ENCODE peak calls at places on chromosomes 13 and 19, in nine cellular contexts. One of them, this sample, is unnamed.

GRCh38 chr19:18995804-18996241 is 37.5 kb downstream of the SUGP2 start:
- DNase-seq in pancreas: no peak
- DNase-seq in activated effector memory CD4-positive, alpha-beta T cell treated with Interleukin-2 at 50 U/mL for 16 hours: no peak
- DNase-seq in mucosa of gallbladder: peak
- DNase-seq in HT-29: peak
- DNase-seq in RKO: peak
- DNase-seq in brain microvascular endothelial cell: peak
- DNase-seq in stimulated activated CD8-positive, alpha-beta memory T cell treated with anti-CD3 and anti-CD28 coated beads, Interleukin-7, amount 100 ng/mL, for 24 hours: no peak
- DNase-seq in HT1080: peak
- DNase-seq in this sample: peak

GRCh38 chr13:42780044-42780443 is 1.3 kb upstream of the FAM216B start:
- DNase-seq in stimulated activated CD8-positive, alpha-beta memory T cell treated with anti-CD3 and anti-CD28 coated beads, Interleukin-7, amount 100 ng/mL, for 24 hours: no peak
- DNase-seq in RKO: no peak
- DNase-seq in mucosa of gallbladder: no peak
- DNase-seq in HT1080: no peak
- DNase-seq in brain microvascular endothelial cell: no peak
- DNase-seq in activated effector memory CD4-positive, alpha-beta T cell treated with Interleukin-2 at 50 U/mL for 16 hours: no peak
- DNase-seq in HT-29: no peak
- DNase-seq in pancreas: no peak
- DNase-seq in this sample: no peak

GRCh38 chr13:26500618-26501320 is 56.7 kb upstream of the WASF3 start:
- DNase-seq in HT1080: peak
- DNase-seq in stimulated activated CD8-positive, alpha-beta memory T cell treated with anti-CD3 and anti-CD28 coated beads, Interleukin-7, amount 100 ng/mL, for 24 hours: no peak
- DNase-seq in brain microvascular endothelial cell: no peak
- DNase-seq in HT-29: no peak
- DNase-seq in mucosa of gallbladder: no peak
- DNase-seq in pancreas: no peak
- DNase-seq in RKO: no peak
- DNase-seq in activated effector memory CD4-positive, alpha-beta T cell treated with Interleukin-2 at 50 U/mL for 16 hours: no peak
- DNase-seq in this sample: no peak

GRCh38 chr19:31356587-31357314 is 7.5 kb upstream of the TSHZ3 start:
- DNase-seq in stimulated activated CD8-positive, alpha-beta memory T cell treated with anti-CD3 and anti-CD28 coated beads, Interleukin-7, amount 100 ng/mL, for 24 hours: peak
- DNase-seq in brain microvascular endothelial cell: no peak
- DNase-seq in HT1080: no peak
- DNase-seq in activated effector memory CD4-positive, alpha-beta T cell treated with Interleukin-2 at 50 U/mL for 16 hours: no peak
- DNase-seq in RKO: no peak
- DNase-seq in pancreas: peak
- DNase-seq in mucosa of gallbladder: no peak
- DNase-seq in HT-29: no peak
- DNase-seq in this sample: peak

GRCh38 chr13:65091031-65091430 is 2139.1 kb downstream of the PCDH9 start:
- DNase-seq in RKO: no peak
- DNase-seq in HT-29: no peak
- DNase-seq in pancreas: no peak
- DNase-seq in activated effector memory CD4-positive, alpha-beta T cell treated with Interleukin-2 at 50 U/mL for 16 hours: no peak
- DNase-seq in brain microvascular endothelial cell: no peak
- DNase-seq in HT1080: no peak
- DNase-seq in mucosa of gallbladder: no peak
- DNase-seq in stimulated activated CD8-positive, alpha-beta memory T cell treated with anti-CD3 and anti-CD28 coated beads, Interleukin-7, amount 100 ng/mL, for 24 hours: no peak
- DNase-seq in this sample: no peak

GRCh38 chr19:48394331-48395169 is 1.1 kb downstream of the GRIN2D start:
- DNase-seq in stimulated activated CD8-positive, alpha-beta memory T cell treated with anti-CD3 and anti-CD28 coated beads, Interleukin-7, amount 100 ng/mL, for 24 hours: no peak
- DNase-seq in HT1080: no peak
- DNase-seq in activated effector memory CD4-positive, alpha-beta T cell treated with Interleukin-2 at 50 U/mL for 16 hours: no peak
- DNase-seq in HT-29: no peak
- DNase-seq in RKO: peak
- DNase-seq in mucosa of gallbladder: no peak
- DNase-seq in pancreas: no peak
- DNase-seq in brain microvascular endothelial cell: no peak
- DNase-seq in this sample: no peak

GRCh38 chr19:46992699-46993535 is 26.7 kb upstream of the NPAS1 start:
- DNase-seq in HT1080: no peak
- DNase-seq in HT-29: no peak
- DNase-seq in stimulated activated CD8-positive, alpha-beta memory T cell treated with anti-CD3 and anti-CD28 coated beads, Interleukin-7, amount 100 ng/mL, for 24 hours: no peak
- DNase-seq in activated effector memory CD4-positive, alpha-beta T cell treated with Interleukin-2 at 50 U/mL for 16 hours: no peak
- DNase-seq in brain microvascular endothelial cell: no peak
- DNase-seq in RKO: no peak
- DNase-seq in pancreas: peak
- DNase-seq in mucosa of gallbladder: no peak
- DNase-seq in this sample: peak

GRCh38 chr19:43316591-43317319 is 36.7 kb upstream of the CD177 start:
- DNase-seq in RKO: peak
- DNase-seq in pancreas: no peak
- DNase-seq in brain microvascular endothelial cell: no peak
- DNase-seq in activated effector memory CD4-positive, alpha-beta T cell treated with Interleukin-2 at 50 U/mL for 16 hours: no peak
- DNase-seq in HT-29: peak
- DNase-seq in HT1080: peak
- DNase-seq in mucosa of gallbladder: no peak
- DNase-seq in stimulated activated CD8-positive, alpha-beta memory T cell treated with anti-CD3 and anti-CD28 coated beads, Interleukin-7, amount 100 ng/mL, for 24 hours: no peak
- DNase-seq in this sample: peak

GRCh38 chr13:101144808-101145419 is 271.4 kb downstream of the NALCN start:
- DNase-seq in brain microvascular endothelial cell: peak
- DNase-seq in HT-29: peak
- DNase-seq in RKO: peak
- DNase-seq in stimulated activated CD8-positive, alpha-beta memory T cell treated with anti-CD3 and anti-CD28 coated beads, Interleukin-7, amount 100 ng/mL, for 24 hours: no peak
- DNase-seq in HT1080: peak
- DNase-seq in mucosa of gallbladder: no peak
- DNase-seq in activated effector memory CD4-positive, alpha-beta T cell treated with Interleukin-2 at 50 U/mL for 16 hours: no peak
- DNase-seq in pancreas: no peak
- DNase-seq in this sample: no peak

GRCh38 chr19:10262771-10263170 is 8.1 kb upstream of the ICAM1 start:
- DNase-seq in brain microvascular endothelial cell: no peak
- DNase-seq in mucosa of gallbladder: no peak
- DNase-seq in activated effector memory CD4-positive, alpha-beta T cell treated with Interleukin-2 at 50 U/mL for 16 hours: no peak
- DNase-seq in stimulated activated CD8-positive, alpha-beta memory T cell treated with anti-CD3 and anti-CD28 coated beads, Interleukin-7, amount 100 ng/mL, for 24 hours: no peak
- DNase-seq in HT-29: no peak
- DNase-seq in HT1080: no peak
- DNase-seq in pancreas: no peak
- DNase-seq in RKO: no peak
- DNase-seq in this sample: no peak

GRCh38 chr19:19146000-19146608 is 7.8 kb upstream of the TMEM161A start:
- DNase-seq in brain microvascular endothelial cell: peak
- DNase-seq in pancreas: peak
- DNase-seq in HT1080: peak
- DNase-seq in stimulated activated CD8-positive, alpha-beta memory T cell treated with anti-CD3 and anti-CD28 coated beads, Interleukin-7, amount 100 ng/mL, for 24 hours: peak
- DNase-seq in RKO: peak
- DNase-seq in activated effector memory CD4-positive, alpha-beta T cell treated with Interleukin-2 at 50 U/mL for 16 hours: peak
- DNase-seq in mucosa of gallbladder: peak
- DNase-seq in HT-29: peak
- DNase-seq in this sample: peak

GRCh38 chr13:43095771-43096719 is 72.7 kb downstream of the DNAJC15 start:
- DNase-seq in HT1080: no peak
- DNase-seq in RKO: no peak
- DNase-seq in stimulated activated CD8-positive, alpha-beta memory T cell treated with anti-CD3 and anti-CD28 coated beads, Interleukin-7, amount 100 ng/mL, for 24 hours: no peak
- DNase-seq in HT-29: no peak
- DNase-seq in pancreas: no peak
- DNase-seq in activated effector memory CD4-positive, alpha-beta T cell treated with Interleukin-2 at 50 U/mL for 16 hours: no peak
- DNase-seq in mucosa of gallbladder: no peak
- DNase-seq in brain microvascular endothelial cell: no peak
- DNase-seq in this sample: no peak

GRCh38 chr19:19215792-19216191 is 4.0 kb downstream of the NCAN start:
- DNase-seq in RKO: no peak
- DNase-seq in mucosa of gallbladder: no peak
- DNase-seq in pancreas: no peak
- DNase-seq in HT-29: no peak
- DNase-seq in brain microvascular endothelial cell: no peak
- DNase-seq in stimulated activated CD8-positive, alpha-beta memory T cell treated with anti-CD3 and anti-CD28 coated beads, Interleukin-7, amount 100 ng/mL, for 24 hours: no peak
- DNase-seq in activated effector memory CD4-positive, alpha-beta T cell treated with Interleukin-2 at 50 U/mL for 16 hours: no peak
- DNase-seq in HT1080: no peak
- DNase-seq in this sample: no peak

GRCh38 chr19:13187419-13187818 is 37.2 kb downstream of the IER2 start:
- DNase-seq in brain microvascular endothelial cell: no peak
- DNase-seq in activated effector memory CD4-positive, alpha-beta T cell treated with Interleukin-2 at 50 U/mL for 16 hours: no peak
- DNase-seq in RKO: no peak
- DNase-seq in mucosa of gallbladder: no peak
- DNase-seq in stimulated activated CD8-positive, alpha-beta memory T cell treated with anti-CD3 and anti-CD28 coated beads, Interleukin-7, amount 100 ng/mL, for 24 hours: no peak
- DNase-seq in HT-29: no peak
- DNase-seq in pancreas: no peak
- DNase-seq in HT1080: no peak
- DNase-seq in this sample: no peak

GRCh38 chr19:50831026-50831396 is 2.4 kb downstream of the KLK15 start:
- DNase-seq in HT1080: no peak
- DNase-seq in pancreas: no peak
- DNase-seq in stimulated activated CD8-positive, alpha-beta memory T cell treated with anti-CD3 and anti-CD28 coated beads, Interleukin-7, amount 100 ng/mL, for 24 hours: no peak
- DNase-seq in mucosa of gallbladder: no peak
- DNase-seq in activated effector memory CD4-positive, alpha-beta T cell treated with Interleukin-2 at 50 U/mL for 16 hours: no peak
- DNase-seq in RKO: no peak
- DNase-seq in HT-29: no peak
- DNase-seq in brain microvascular endothelial cell: no peak
- DNase-seq in this sample: no peak

GRCh38 chr19:56252699-56253422 is 19.7 kb upstream of the EDDM13 start:
- DNase-seq in pancreas: peak
- DNase-seq in stimulated activated CD8-positive, alpha-beta memory T cell treated with anti-CD3 and anti-CD28 coated beads, Interleukin-7, amount 100 ng/mL, for 24 hours: peak
- DNase-seq in activated effector memory CD4-positive, alpha-beta T cell treated with Interleukin-2 at 50 U/mL for 16 hours: peak
- DNase-seq in brain microvascular endothelial cell: peak
- DNase-seq in RKO: peak
- DNase-seq in mucosa of gallbladder: peak
- DNase-seq in HT1080: peak
- DNase-seq in HT-29: peak
- DNase-seq in this sample: peak

GRCh38 chr13:52428295-52428694 is 22.1 kb downstream of the VPS36 start:
- DNase-seq in activated effector memory CD4-positive, alpha-beta T cell treated with Interleukin-2 at 50 U/mL for 16 hours: no peak
- DNase-seq in pancreas: no peak
- DNase-seq in mucosa of gallbladder: no peak
- DNase-seq in stimulated activated CD8-positive, alpha-beta memory T cell treated with anti-CD3 and anti-CD28 coated beads, Interleukin-7, amount 100 ng/mL, for 24 hours: no peak
- DNase-seq in HT1080: peak
- DNase-seq in brain microvascular endothelial cell: peak
- DNase-seq in HT-29: peak
- DNase-seq in RKO: no peak
- DNase-seq in this sample: no peak

GRCh38 chr19:35222373-35223005 is 6.0 kb downstream of the FAM187B start:
- DNase-seq in HT1080: no peak
- DNase-seq in pancreas: no peak
- DNase-seq in brain microvascular endothelial cell: no peak
- DNase-seq in activated effector memory CD4-positive, alpha-beta T cell treated with Interleukin-2 at 50 U/mL for 16 hours: no peak
- DNase-seq in RKO: no peak
- DNase-seq in HT-29: no peak
- DNase-seq in mucosa of gallbladder: no peak
- DNase-seq in stimulated activated CD8-positive, alpha-beta memory T cell treated with anti-CD3 and anti-CD28 coated beads, Interleukin-7, amount 100 ng/mL, for 24 hours: no peak
- DNase-seq in this sample: no peak

GRCh38 chr19:54704928-54705327 is 19.3 kb upstream of the KIR3DL3 start:
- DNase-seq in RKO: no peak
- DNase-seq in HT1080: no peak
- DNase-seq in activated effector memory CD4-positive, alpha-beta T cell treated with Interleukin-2 at 50 U/mL for 16 hours: no peak
- DNase-seq in pancreas: no peak
- DNase-seq in stimulated activated CD8-positive, alpha-beta memory T cell treated with anti-CD3 and anti-CD28 coated beads, Interleukin-7, amount 100 ng/mL, for 24 hours: no peak
- DNase-seq in brain microvascular endothelial cell: no peak
- DNase-seq in mucosa of gallbladder: no peak
- DNase-seq in HT-29: no peak
- DNase-seq in this sample: no peak

GRCh38 chr19:11560404-11560988 is 1.5 kb upstream of the ELOF1 start:
- DNase-seq in stimulated activated CD8-positive, alpha-beta memory T cell treated with anti-CD3 and anti-CD28 coated beads, Interleukin-7, amount 100 ng/mL, for 24 hours: no peak
- DNase-seq in pancreas: peak
- DNase-seq in brain microvascular endothelial cell: peak
- DNase-seq in activated effector memory CD4-positive, alpha-beta T cell treated with Interleukin-2 at 50 U/mL for 16 hours: no peak
- DNase-seq in HT1080: peak
- DNase-seq in HT-29: peak
- DNase-seq in mucosa of gallbladder: peak
- DNase-seq in RKO: peak
- DNase-seq in this sample: peak

GRCh38 chr19:6674868-6675305 is 4.9 kb upstream of the TNFSF14 start:
- DNase-seq in pancreas: peak
- DNase-seq in mucosa of gallbladder: peak
- DNase-seq in HT-29: peak
- DNase-seq in HT1080: peak
- DNase-seq in activated effector memory CD4-positive, alpha-beta T cell treated with Interleukin-2 at 50 U/mL for 16 hours: peak
- DNase-seq in RKO: peak
- DNase-seq in stimulated activated CD8-positive, alpha-beta memory T cell treated with anti-CD3 and anti-CD28 coated beads, Interleukin-7, amount 100 ng/mL, for 24 hours: peak
- DNase-seq in brain microvascular endothelial cell: peak
- DNase-seq in this sample: peak

GRCh38 chr13:92843549-92843948 is 383.1 kb upstream of the GPC6 start:
- DNase-seq in stimulated activated CD8-positive, alpha-beta memory T cell treated with anti-CD3 and anti-CD28 coated beads, Interleukin-7, amount 100 ng/mL, for 24 hours: no peak
- DNase-seq in brain microvascular endothelial cell: no peak
- DNase-seq in HT-29: no peak
- DNase-seq in pancreas: no peak
- DNase-seq in activated effector memory CD4-positive, alpha-beta T cell treated with Interleukin-2 at 50 U/mL for 16 hours: no peak
- DNase-seq in HT1080: peak
- DNase-seq in mucosa of gallbladder: no peak
- DNase-seq in RKO: peak
- DNase-seq in this sample: no peak

GRCh38 chr13:47480121-47480520 is 521.0 kb downstream of the SUCLA2 start:
- DNase-seq in activated effector memory CD4-positive, alpha-beta T cell treated with Interleukin-2 at 50 U/mL for 16 hours: no peak
- DNase-seq in RKO: peak
- DNase-seq in pancreas: no peak
- DNase-seq in HT1080: peak
- DNase-seq in brain microvascular endothelial cell: peak
- DNase-seq in mucosa of gallbladder: no peak
- DNase-seq in HT-29: no peak
- DNase-seq in stimulated activated CD8-positive, alpha-beta memory T cell treated with anti-CD3 and anti-CD28 coated beads, Interleukin-7, amount 100 ng/mL, for 24 hours: no peak
- DNase-seq in this sample: no peak

GRCh38 chr19:919157-920050 is 2.3 kb downstream of the KISS1R start:
- DNase-seq in pancreas: no peak
- DNase-seq in HT1080: no peak
- DNase-seq in HT-29: peak
- DNase-seq in brain microvascular endothelial cell: no peak
- DNase-seq in mucosa of gallbladder: no peak
- DNase-seq in RKO: no peak
- DNase-seq in stimulated activated CD8-positive, alpha-beta memory T cell treated with anti-CD3 and anti-CD28 coated beads, Interleukin-7, amount 100 ng/mL, for 24 hours: no peak
- DNase-seq in activated effector memory CD4-positive, alpha-beta T cell treated with Interleukin-2 at 50 U/mL for 16 hours: peak
- DNase-seq in this sample: peak

GRCh38 chr13:63481334-63481733 is 2065.7 kb upstream of the PCDH20 start:
- DNase-seq in activated effector memory CD4-positive, alpha-beta T cell treated with Interleukin-2 at 50 U/mL for 16 hours: no peak
- DNase-seq in RKO: no peak
- DNase-seq in HT-29: no peak
- DNase-seq in mucosa of gallbladder: no peak
- DNase-seq in pancreas: no peak
- DNase-seq in brain microvascular endothelial cell: peak
- DNase-seq in HT1080: no peak
- DNase-seq in stimulated activated CD8-positive, alpha-beta memory T cell treated with anti-CD3 and anti-CD28 coated beads, Interleukin-7, amount 100 ng/mL, for 24 hours: no peak
- DNase-seq in this sample: no peak

GRCh38 chr19:2479556-2480194 is 3.7 kb downstream of the GADD45B start:
- DNase-seq in RKO: no peak
- DNase-seq in stimulated activated CD8-positive, alpha-beta memory T cell treated with anti-CD3 and anti-CD28 coated beads, Interleukin-7, amount 100 ng/mL, for 24 hours: no peak
- DNase-seq in pancreas: no peak
- DNase-seq in mucosa of gallbladder: no peak
- DNase-seq in brain microvascular endothelial cell: peak
- DNase-seq in HT1080: no peak
- DNase-seq in HT-29: no peak
- DNase-seq in activated effector memory CD4-positive, alpha-beta T cell treated with Interleukin-2 at 50 U/mL for 16 hours: no peak
- DNase-seq in this sample: no peak

GRCh38 chr19:50341091-50341564 is 12.0 kb upstream of the KCNC3 start:
- DNase-seq in RKO: no peak
- DNase-seq in brain microvascular endothelial cell: no peak
- DNase-seq in stimulated activated CD8-positive, alpha-beta memory T cell treated with anti-CD3 and anti-CD28 coated beads, Interleukin-7, amount 100 ng/mL, for 24 hours: no peak
- DNase-seq in mucosa of gallbladder: no peak
- DNase-seq in HT-29: no peak
- DNase-seq in HT1080: no peak
- DNase-seq in pancreas: no peak
- DNase-seq in activated effector memory CD4-positive, alpha-beta T cell treated with Interleukin-2 at 50 U/mL for 16 hours: no peak
- DNase-seq in this sample: no peak

GRCh38 chr19:30662211-30662861 is 290.2 kb downstream of the ZNF536 start:
- DNase-seq in mucosa of gallbladder: no peak
- DNase-seq in RKO: no peak
- DNase-seq in pancreas: peak
- DNase-seq in stimulated activated CD8-positive, alpha-beta memory T cell treated with anti-CD3 and anti-CD28 coated beads, Interleukin-7, amount 100 ng/mL, for 24 hours: no peak
- DNase-seq in brain microvascular endothelial cell: no peak
- DNase-seq in HT-29: no peak
- DNase-seq in activated effector memory CD4-positive, alpha-beta T cell treated with Interleukin-2 at 50 U/mL for 16 hours: no peak
- DNase-seq in HT1080: no peak
- DNase-seq in this sample: peak

GRCh38 chr13:38350114-38350617 is 515 bp downstream of the UFM1 start:
- DNase-seq in RKO: peak
- DNase-seq in mucosa of gallbladder: peak
- DNase-seq in HT-29: peak
- DNase-seq in activated effector memory CD4-positive, alpha-beta T cell treated with Interleukin-2 at 50 U/mL for 16 hours: peak
- DNase-seq in pancreas: peak
- DNase-seq in HT1080: no peak
- DNase-seq in brain microvascular endothelial cell: peak
- DNase-seq in stimulated activated CD8-positive, alpha-beta memory T cell treated with anti-CD3 and anti-CD28 coated beads, Interleukin-7, amount 100 ng/mL, for 24 hours: peak
- DNase-seq in this sample: no peak

GRCh38 chr13:100396771-100397170 is 191.8 kb downstream of the GGACT start:
- DNase-seq in mucosa of gallbladder: no peak
- DNase-seq in RKO: no peak
- DNase-seq in stimulated activated CD8-positive, alpha-beta memory T cell treated with anti-CD3 and anti-CD28 coated beads, Interleukin-7, amount 100 ng/mL, for 24 hours: no peak
- DNase-seq in activated effector memory CD4-positive, alpha-beta T cell treated with Interleukin-2 at 50 U/mL for 16 hours: no peak
- DNase-seq in HT1080: no peak
- DNase-seq in brain microvascular endothelial cell: no peak
- DNase-seq in HT-29: no peak
- DNase-seq in pancreas: no peak
- DNase-seq in this sample: peak

GRCh38 chr19:50703915-50704548 is 15.6 kb downstream of the SHANK1 start:
- DNase-seq in activated effector memory CD4-positive, alpha-beta T cell treated with Interleukin-2 at 50 U/mL for 16 hours: no peak
- DNase-seq in mucosa of gallbladder: no peak
- DNase-seq in stimulated activated CD8-positive, alpha-beta memory T cell treated with anti-CD3 and anti-CD28 coated beads, Interleukin-7, amount 100 ng/mL, for 24 hours: no peak
- DNase-seq in HT1080: peak
- DNase-seq in HT-29: peak
- DNase-seq in pancreas: no peak
- DNase-seq in brain microvascular endothelial cell: no peak
- DNase-seq in RKO: peak
- DNase-seq in this sample: peak